ENCODE peak calls at places on chromosomes 12 and 14, in six cellular contexts. M, U, S, F, Y and D are unnamed samples.

GRCh38 chr12:34249271-34249670 is 227.0 kb downstream of the ALG10 start:
- DNase-seq in M (no peak), U (no peak), S (no peak), F (no peak), Y (no peak), D (no peak)

GRCh38 chr12:112170376-112170775 is 45.0 kb downstream of the TRAFD1 start:
- DNase-seq in M (no peak), U (no peak), S (no peak), F (peak; percentile 41), Y (peak; percentile 16), D (peak; percentile 53)

GRCh38 chr12:49783917-49784676 is 42.7 kb downstream of the TMBIM6 start:
- DNase-seq in M (peak; percentile 63), U (no peak), S (no peak), F (no peak), Y (peak; percentile 77), D (no peak)

GRCh38 chr12:113727651-113728061 is 238.5 kb downstream of the RBM19 start:
- DNase-seq in M (peak; percentile 30), U (no peak), S (no peak), F (peak; percentile 9), Y (peak; percentile 10), D (no peak)

GRCh38 chr12:48816148-48816854 is 2.0 kb upstream of the CACNB3 start:
- DNase-seq in M (no peak), U (no peak), S (no peak), F (no peak), Y (peak; percentile 24), D (no peak)

GRCh38 chr12:54716284-54716683 is 68.1 kb upstream of the DCD start:
- DNase-seq in M (no peak), U (no peak), S (no peak), F (no peak), Y (no peak), D (no peak)

GRCh38 chr14:32939254-32940065 is 781 bp downstream of the NPAS3 start:
- DNase-seq in M (peak; percentile 75), U (no peak), S (peak; percentile 90), F (peak; percentile 87), Y (peak; percentile 82), D (peak; percentile 59)

GRCh38 chr14:72892879-72893635 is 844 bp downstream of the DPF3 start:
- DNase-seq in M (no peak), U (no peak), S (peak; percentile 76), F (peak; percentile 63), Y (no peak), D (peak; percentile 52)

GRCh38 chr12:54141534-54142475 is 47.0 kb downstream of the SMUG1 start:
- DNase-seq in M (peak; percentile 4), U (no peak), S (peak; percentile 8), F (no peak), Y (peak; percentile 22), D (no peak)

GRCh38 chr14:102187044-102187443 is 47.3 kb downstream of the WDR20 start:
- DNase-seq in M (peak; percentile 88), U (no peak), S (no peak), F (no peak), Y (peak; percentile 78), D (no peak)

GRCh38 chr12:98146487-98146886 is 368.9 kb upstream of the TMPO start:
- DNase-seq in M (no peak), U (no peak), S (no peak), F (no peak), Y (no peak), D (no peak)
- TF ChIP-seq CTCF in M (no peak), U (no peak), S (no peak), F (no peak), Y (no peak), D (no peak)

GRCh38 chr12:98002887-98003493 is 512.4 kb upstream of the TMPO start:
- DNase-seq in M (peak; percentile 1), U (no peak), S (no peak), F (peak; percentile 77), Y (peak; percentile 14), D (peak; percentile 32)
- TF ChIP-seq CTCF in M (peak; percentile 41), U (no peak), S (peak; percentile 23), F (peak; percentile 75), Y (peak; percentile 23), D (peak; percentile 35)

GRCh38 chr12:122474324-122474716 is 26.4 kb downstream of the ZCCHC8 start:
- DNase-seq in M (no peak), U (no peak), S (no peak), F (no peak), Y (no peak), D (no peak)

GRCh38 chr12:122467983-122468382 is 32.7 kb downstream of the ZCCHC8 start:
- DNase-seq in M (no peak), U (no peak), S (no peak), F (no peak), Y (no peak), D (no peak)

GRCh38 chr12:122473543-122474323 is 27.0 kb downstream of the ZCCHC8 start:
- DNase-seq in M (peak; percentile 64), U (no peak), S (no peak), F (no peak), Y (peak; percentile 39), D (peak; percentile 32)

GRCh38 chr12:122471324-122472226 is 29.2 kb downstream of the ZCCHC8 start:
- DNase-seq in M (peak; percentile 56), U (no peak), S (no peak), F (peak; percentile 48), Y (peak; percentile 86), D (peak; percentile 42)
- TF ChIP-seq CTCF in M (peak; percentile 90), U (peak; percentile 91), S (peak; percentile 70), F (peak; percentile 90), Y (peak; percentile 77), D (peak; percentile 63)

DNA sequence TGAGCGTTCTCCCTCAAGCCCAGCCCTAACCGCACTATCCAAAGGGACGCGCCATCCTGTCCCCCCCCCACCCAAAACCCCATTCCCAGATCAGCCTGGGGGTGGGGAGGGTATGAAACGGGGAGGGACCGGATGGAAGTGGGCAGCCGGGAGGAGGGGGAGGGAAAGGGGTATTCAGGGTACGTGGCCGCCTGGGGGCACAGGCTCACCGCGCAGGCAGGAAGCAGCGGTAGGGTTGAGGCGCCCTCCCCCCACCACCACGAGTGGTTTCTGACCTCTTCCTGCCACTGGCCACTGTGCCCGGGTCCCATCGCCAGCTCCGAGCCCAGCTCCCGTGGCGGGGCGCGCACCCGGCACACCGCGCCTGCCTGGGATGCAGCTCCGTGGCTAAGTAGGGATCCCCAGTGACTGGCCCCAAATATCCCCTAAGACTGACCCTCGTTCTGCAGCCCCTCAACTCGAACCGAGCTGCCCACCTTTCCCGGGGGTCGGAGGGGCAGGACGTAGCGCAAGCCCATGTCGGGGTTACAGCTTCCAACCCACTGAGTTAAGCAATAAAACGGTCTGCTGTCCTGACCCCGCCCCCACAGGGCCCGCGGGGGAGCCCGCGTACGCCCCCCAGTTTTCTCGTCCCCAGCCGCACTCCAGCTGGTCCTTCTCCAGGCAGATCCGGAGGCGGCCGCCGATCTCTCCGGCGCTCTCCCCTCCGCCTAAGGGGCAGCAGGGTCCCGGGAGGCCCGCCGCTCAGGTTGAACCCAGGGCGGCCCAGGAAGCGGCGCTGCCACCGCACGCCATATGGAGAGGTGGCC is 1.2 kb downstream of the ACTN1 start:
- DNase-seq in M (peak; percentile 92), U (peak; percentile 30), S (peak; percentile 80), F (peak; percentile 75), Y (peak; percentile 86), D (peak; percentile 47)
- TF ChIP-seq CTCF in M (no peak), U (no peak), S (no peak), F (no peak), Y (peak; percentile 2), D (no peak)

GRCh38 chr14:49617846-49618519 is 2.4 kb downstream of the RPL36AL start:
- DNase-seq in M (no peak), U (no peak), S (no peak), F (no peak), Y (no peak), D (no peak)

GRCh38 chr14:49621114-49621881 is 699 bp downstream of the MGAT2 start:
- DNase-seq in M (peak; percentile 35), U (peak; percentile 48), S (peak; percentile 86), F (peak; percentile 79), Y (peak; percentile 65), D (peak; percentile 65)

GRCh38 chr14:49622022-49622607 is 1.5 kb downstream of the MGAT2 start:
- DNase-seq in M (no peak), U (no peak), S (no peak), F (no peak), Y (no peak), D (no peak)

GRCh38 chr14:49619730-49620129 is 696 bp downstream of the RPL36AL start:
- DNase-seq in M (no peak), U (no peak), S (no peak), F (no peak), Y (no peak), D (no peak)

GRCh38 chr14:49620182-49621113 is at the start of the genes MGAT2 and RPL36AL:
- DNase-seq in M (peak; percentile 98), U (peak; percentile 90), S (peak; percentile 98), F (peak; percentile 99), Y (peak; percentile 99), D (peak; percentile 98)
- TF ChIP-seq CTCF in M (no peak), U (peak; percentile 22), S (peak; percentile 24), F (peak; percentile 40), Y (peak; percentile 41), D (no peak)

DNA sequence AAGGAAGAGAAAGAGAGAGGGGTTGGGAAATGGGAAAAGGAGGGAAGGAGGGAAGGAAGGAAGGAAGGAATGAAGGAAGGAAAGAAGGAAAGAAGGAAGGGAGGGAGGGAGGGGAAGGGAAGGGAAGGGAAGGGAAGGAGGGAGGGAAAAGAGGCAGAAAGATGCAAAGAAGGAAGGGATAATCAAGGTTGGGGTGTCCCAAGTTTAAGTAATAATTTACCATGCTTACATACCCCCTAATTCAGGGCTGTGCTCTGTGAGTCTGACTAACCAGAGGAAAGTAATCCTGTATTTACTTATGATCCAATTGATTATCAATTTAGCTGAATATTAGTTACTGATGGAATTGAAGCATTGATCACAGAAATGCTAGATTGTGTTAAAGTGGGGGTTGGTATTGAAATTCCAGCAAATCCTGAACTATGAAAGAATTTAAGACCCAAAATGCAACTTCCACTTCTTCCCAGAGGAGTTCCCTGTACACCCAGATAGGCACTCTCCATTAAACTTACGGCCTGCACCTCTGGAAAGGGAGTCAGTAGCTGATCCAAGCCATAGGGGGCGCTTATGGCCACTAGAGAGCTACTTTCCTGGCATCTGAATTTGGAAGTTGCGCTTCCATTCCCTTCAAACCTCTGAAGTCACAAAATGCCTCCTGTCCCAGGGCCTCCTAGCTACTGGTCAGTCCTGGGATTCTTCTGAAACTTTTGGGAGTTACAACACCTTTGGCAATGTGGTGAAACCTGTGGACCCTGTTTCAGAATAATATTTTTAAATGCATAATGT is 162.7 kb upstream of the PWP1 start:
- DNase-seq in M (no peak), U (no peak), S (no peak), F (peak; percentile 61), Y (no peak), D (no peak)
- TF ChIP-seq CTCF in M (no peak), U (no peak), S (no peak), F (peak; percentile 63), Y (peak; percentile 30), D (no peak)